ENCODE peak calls at places on chromosomes 6 and 20, in eight cellular contexts. One of them, this sample, is unnamed.

GRCh38 chr6:27106382-27106781 is 141.1 kb upstream of the PRSS16 start:
- DNase-seq in Right ventricle myocardium inferior: no peak
- DNase-seq in T follicular helper cell: no peak
- DNase-seq in COR-L47: no peak
- DNase-seq in activated T-helper 9 cell treated with anti-CD3 and anti-CD28 coated beads, Interleukin-2, amount 50 U/mL, for 16 hours: no peak
- DNase-seq in cardiac muscle cell: no peak
- DNase-seq in NCI-H460: no peak
- DNase-seq in activated T-cell treated with anti-CD3 and anti-CD28 coated beads, Interleukin-2, amount 50 U/mL, for 72 hours: no peak
- DNase-seq in this sample: no peak

GRCh38 chr6:33676416-33677152 is 34.9 kb downstream of the UQCC2 start:
- DNase-seq in Right ventricle myocardium inferior: no peak
- DNase-seq in T follicular helper cell: no peak
- DNase-seq in activated T-cell treated with anti-CD3 and anti-CD28 coated beads, Interleukin-2, amount 50 U/mL, for 72 hours: no peak
- DNase-seq in cardiac muscle cell: no peak
- DNase-seq in COR-L47: no peak
- DNase-seq in activated T-helper 9 cell treated with anti-CD3 and anti-CD28 coated beads, Interleukin-2, amount 50 U/mL, for 16 hours: no peak
- DNase-seq in NCI-H460: no peak
- DNase-seq in this sample: no peak

GRCh38 chr20:59006167-59006863 is 739 bp downstream of the CTSZ start:
- DNase-seq in NCI-H460: no peak
- DNase-seq in Right ventricle myocardium inferior: no peak
- DNase-seq in activated T-cell treated with anti-CD3 and anti-CD28 coated beads, Interleukin-2, amount 50 U/mL, for 72 hours: no peak
- DNase-seq in COR-L47: no peak
- DNase-seq in activated T-helper 9 cell treated with anti-CD3 and anti-CD28 coated beads, Interleukin-2, amount 50 U/mL, for 16 hours: no peak
- DNase-seq in cardiac muscle cell: no peak
- DNase-seq in T follicular helper cell: no peak
- DNase-seq in this sample: no peak

GRCh38 chr6:162488444-162488843 is 239.1 kb downstream of the PRKN start:
- DNase-seq in cardiac muscle cell: no peak
- DNase-seq in Right ventricle myocardium inferior: no peak
- DNase-seq in T follicular helper cell: no peak
- DNase-seq in activated T-cell treated with anti-CD3 and anti-CD28 coated beads, Interleukin-2, amount 50 U/mL, for 72 hours: no peak
- DNase-seq in COR-L47: no peak
- DNase-seq in activated T-helper 9 cell treated with anti-CD3 and anti-CD28 coated beads, Interleukin-2, amount 50 U/mL, for 16 hours: no peak
- DNase-seq in NCI-H460: no peak
- DNase-seq in this sample: no peak

GRCh38 chr20:37218431-37218830 is 39.1 kb upstream of the MROH8 start:
- DNase-seq in T follicular helper cell: no peak
- DNase-seq in cardiac muscle cell: no peak
- DNase-seq in NCI-H460: no peak
- DNase-seq in COR-L47: no peak
- DNase-seq in Right ventricle myocardium inferior: no peak
- DNase-seq in activated T-cell treated with anti-CD3 and anti-CD28 coated beads, Interleukin-2, amount 50 U/mL, for 72 hours: no peak
- DNase-seq in activated T-helper 9 cell treated with anti-CD3 and anti-CD28 coated beads, Interleukin-2, amount 50 U/mL, for 16 hours: no peak
- DNase-seq in this sample: no peak

GRCh38 chr6:42059743-42060142 is 9.4 kb downstream of the TAF8 start:
- DNase-seq in T follicular helper cell: no peak
- DNase-seq in COR-L47: no peak
- DNase-seq in Right ventricle myocardium inferior: no peak
- DNase-seq in cardiac muscle cell: no peak
- DNase-seq in activated T-helper 9 cell treated with anti-CD3 and anti-CD28 coated beads, Interleukin-2, amount 50 U/mL, for 16 hours: no peak
- DNase-seq in NCI-H460: no peak
- DNase-seq in activated T-cell treated with anti-CD3 and anti-CD28 coated beads, Interleukin-2, amount 50 U/mL, for 72 hours: no peak
- DNase-seq in this sample: no peak

GRCh38 chr6:32559747-32560146 is 29.7 kb upstream of the HLA-DRB5 start:
- DNase-seq in cardiac muscle cell: no peak
- DNase-seq in activated T-helper 9 cell treated with anti-CD3 and anti-CD28 coated beads, Interleukin-2, amount 50 U/mL, for 16 hours: no peak
- DNase-seq in activated T-cell treated with anti-CD3 and anti-CD28 coated beads, Interleukin-2, amount 50 U/mL, for 72 hours: no peak
- DNase-seq in Right ventricle myocardium inferior: no peak
- DNase-seq in NCI-H460: no peak
- DNase-seq in T follicular helper cell: no peak
- DNase-seq in COR-L47: no peak
- DNase-seq in this sample: no peak

GRCh38 chr20:7458459-7458858 is 481.8 kb downstream of the HAO1 start:
- DNase-seq in Right ventricle myocardium inferior: no peak
- DNase-seq in activated T-cell treated with anti-CD3 and anti-CD28 coated beads, Interleukin-2, amount 50 U/mL, for 72 hours: no peak
- DNase-seq in COR-L47: no peak
- DNase-seq in activated T-helper 9 cell treated with anti-CD3 and anti-CD28 coated beads, Interleukin-2, amount 50 U/mL, for 16 hours: no peak
- DNase-seq in NCI-H460: no peak
- DNase-seq in cardiac muscle cell: no peak
- DNase-seq in T follicular helper cell: no peak
- DNase-seq in this sample: no peak

GRCh38 chr6:10276106-10276505 is 138.8 kb downstream of the TFAP2A start:
- DNase-seq in T follicular helper cell: no peak
- DNase-seq in NCI-H460: no peak
- DNase-seq in activated T-helper 9 cell treated with anti-CD3 and anti-CD28 coated beads, Interleukin-2, amount 50 U/mL, for 16 hours: no peak
- DNase-seq in COR-L47: no peak
- DNase-seq in cardiac muscle cell: no peak
- DNase-seq in activated T-cell treated with anti-CD3 and anti-CD28 coated beads, Interleukin-2, amount 50 U/mL, for 72 hours: no peak
- DNase-seq in Right ventricle myocardium inferior: no peak
- DNase-seq in this sample: no peak

GRCh38 chr6:82364087-82365010 is 732 bp downstream of the TPBG start:
- DNase-seq in cardiac muscle cell: peak
- DNase-seq in activated T-helper 9 cell treated with anti-CD3 and anti-CD28 coated beads, Interleukin-2, amount 50 U/mL, for 16 hours: no peak
- DNase-seq in COR-L47: peak
- DNase-seq in T follicular helper cell: no peak
- DNase-seq in activated T-cell treated with anti-CD3 and anti-CD28 coated beads, Interleukin-2, amount 50 U/mL, for 72 hours: peak
- DNase-seq in NCI-H460: no peak
- DNase-seq in Right ventricle myocardium inferior: peak
- DNase-seq in this sample: no peak

GRCh38 chr20:63360850-63361497 is at the start of gene CHRNA4:
- DNase-seq in COR-L47: no peak
- DNase-seq in activated T-cell treated with anti-CD3 and anti-CD28 coated beads, Interleukin-2, amount 50 U/mL, for 72 hours: no peak
- DNase-seq in Right ventricle myocardium inferior: peak
- DNase-seq in NCI-H460: no peak
- DNase-seq in T follicular helper cell: no peak
- DNase-seq in cardiac muscle cell: peak
- DNase-seq in activated T-helper 9 cell treated with anti-CD3 and anti-CD28 coated beads, Interleukin-2, amount 50 U/mL, for 16 hours: no peak
- DNase-seq in this sample: no peak

GRCh38 chr6:166997768-166998255 is 1.4 kb upstream of the CEP43 start:
- DNase-seq in Right ventricle myocardium inferior: no peak
- DNase-seq in activated T-helper 9 cell treated with anti-CD3 and anti-CD28 coated beads, Interleukin-2, amount 50 U/mL, for 16 hours: peak
- DNase-seq in cardiac muscle cell: peak
- DNase-seq in COR-L47: peak
- DNase-seq in activated T-cell treated with anti-CD3 and anti-CD28 coated beads, Interleukin-2, amount 50 U/mL, for 72 hours: peak
- DNase-seq in T follicular helper cell: peak
- DNase-seq in NCI-H460: peak
- DNase-seq in this sample: peak

GRCh38 chr6:90663873-90664272 is 77.0 kb upstream of the MAP3K7 start:
- DNase-seq in NCI-H460: no peak
- DNase-seq in activated T-cell treated with anti-CD3 and anti-CD28 coated beads, Interleukin-2, amount 50 U/mL, for 72 hours: no peak
- DNase-seq in T follicular helper cell: no peak
- DNase-seq in COR-L47: no peak
- DNase-seq in cardiac muscle cell: no peak
- DNase-seq in activated T-helper 9 cell treated with anti-CD3 and anti-CD28 coated beads, Interleukin-2, amount 50 U/mL, for 16 hours: no peak
- DNase-seq in Right ventricle myocardium inferior: no peak
- DNase-seq in this sample: no peak

GRCh38 chr20:18740726-18741125 is 72.9 kb upstream of the SCP2D1 start:
- DNase-seq in COR-L47: no peak
- DNase-seq in activated T-helper 9 cell treated with anti-CD3 and anti-CD28 coated beads, Interleukin-2, amount 50 U/mL, for 16 hours: no peak
- DNase-seq in NCI-H460: no peak
- DNase-seq in T follicular helper cell: no peak
- DNase-seq in Right ventricle myocardium inferior: no peak
- DNase-seq in cardiac muscle cell: no peak
- DNase-seq in activated T-cell treated with anti-CD3 and anti-CD28 coated beads, Interleukin-2, amount 50 U/mL, for 72 hours: no peak
- DNase-seq in this sample: no peak

GRCh38 chr20:32432277-32432676 is 74.1 kb downstream of the ASXL1 start:
- DNase-seq in activated T-cell treated with anti-CD3 and anti-CD28 coated beads, Interleukin-2, amount 50 U/mL, for 72 hours: no peak
- DNase-seq in activated T-helper 9 cell treated with anti-CD3 and anti-CD28 coated beads, Interleukin-2, amount 50 U/mL, for 16 hours: no peak
- DNase-seq in NCI-H460: no peak
- DNase-seq in Right ventricle myocardium inferior: no peak
- DNase-seq in T follicular helper cell: no peak
- DNase-seq in COR-L47: no peak
- DNase-seq in cardiac muscle cell: no peak
- DNase-seq in this sample: no peak

GRCh38 chr20:48783533-48784272 is 44.1 kb downstream of the PREX1 start:
- DNase-seq in COR-L47: no peak
- DNase-seq in cardiac muscle cell: no peak
- DNase-seq in activated T-helper 9 cell treated with anti-CD3 and anti-CD28 coated beads, Interleukin-2, amount 50 U/mL, for 16 hours: no peak
- DNase-seq in T follicular helper cell: peak
- DNase-seq in Right ventricle myocardium inferior: no peak
- DNase-seq in activated T-cell treated with anti-CD3 and anti-CD28 coated beads, Interleukin-2, amount 50 U/mL, for 72 hours: peak
- DNase-seq in NCI-H460: no peak
- DNase-seq in this sample: peak

GRCh38 chr6:47787620-47788497 is 6.0 kb downstream of the OPN5 start:
- DNase-seq in T follicular helper cell: peak
- DNase-seq in NCI-H460: peak
- DNase-seq in activated T-cell treated with anti-CD3 and anti-CD28 coated beads, Interleukin-2, amount 50 U/mL, for 72 hours: peak
- DNase-seq in cardiac muscle cell: peak
- DNase-seq in Right ventricle myocardium inferior: peak
- DNase-seq in COR-L47: peak
- DNase-seq in activated T-helper 9 cell treated with anti-CD3 and anti-CD28 coated beads, Interleukin-2, amount 50 U/mL, for 16 hours: peak
- DNase-seq in this sample: no peak

GRCh38 chr6:89311853-89312531 is 3.1 kb downstream of the GABRR2 start:
- DNase-seq in NCI-H460: no peak
- DNase-seq in activated T-helper 9 cell treated with anti-CD3 and anti-CD28 coated beads, Interleukin-2, amount 50 U/mL, for 16 hours: no peak
- DNase-seq in T follicular helper cell: no peak
- DNase-seq in COR-L47: peak
- DNase-seq in Right ventricle myocardium inferior: peak
- DNase-seq in cardiac muscle cell: peak
- DNase-seq in activated T-cell treated with anti-CD3 and anti-CD28 coated beads, Interleukin-2, amount 50 U/mL, for 72 hours: no peak
- DNase-seq in this sample: no peak

GRCh38 chr20:46408281-46408731 is 1.9 kb upstream of the ELMO2 start:
- DNase-seq in COR-L47: no peak
- DNase-seq in activated T-cell treated with anti-CD3 and anti-CD28 coated beads, Interleukin-2, amount 50 U/mL, for 72 hours: no peak
- DNase-seq in cardiac muscle cell: no peak
- DNase-seq in activated T-helper 9 cell treated with anti-CD3 and anti-CD28 coated beads, Interleukin-2, amount 50 U/mL, for 16 hours: no peak
- DNase-seq in Right ventricle myocardium inferior: no peak
- DNase-seq in NCI-H460: no peak
- DNase-seq in T follicular helper cell: no peak
- DNase-seq in this sample: no peak

GRCh38 chr6:44470746-44471145 is 83.2 kb downstream of the CDC5L start:
- DNase-seq in activated T-helper 9 cell treated with anti-CD3 and anti-CD28 coated beads, Interleukin-2, amount 50 U/mL, for 16 hours: no peak
- DNase-seq in activated T-cell treated with anti-CD3 and anti-CD28 coated beads, Interleukin-2, amount 50 U/mL, for 72 hours: no peak
- DNase-seq in T follicular helper cell: no peak
- DNase-seq in cardiac muscle cell: no peak
- DNase-seq in NCI-H460: no peak
- DNase-seq in Right ventricle myocardium inferior: no peak
- DNase-seq in COR-L47: no peak
- DNase-seq in this sample: no peak

GRCh38 chr6:89239338-89239737 is 22.2 kb upstream of the GABRR1 start:
- DNase-seq in T follicular helper cell: no peak
- DNase-seq in cardiac muscle cell: no peak
- DNase-seq in activated T-helper 9 cell treated with anti-CD3 and anti-CD28 coated beads, Interleukin-2, amount 50 U/mL, for 16 hours: no peak
- DNase-seq in Right ventricle myocardium inferior: no peak
- DNase-seq in COR-L47: no peak
- DNase-seq in activated T-cell treated with anti-CD3 and anti-CD28 coated beads, Interleukin-2, amount 50 U/mL, for 72 hours: peak
- DNase-seq in NCI-H460: no peak
- DNase-seq in this sample: no peak

GRCh38 chr6:113352029-113352801 is 504.9 kb upstream of the MARCKS start:
- DNase-seq in COR-L47: no peak
- DNase-seq in activated T-cell treated with anti-CD3 and anti-CD28 coated beads, Interleukin-2, amount 50 U/mL, for 72 hours: no peak
- DNase-seq in Right ventricle myocardium inferior: no peak
- DNase-seq in NCI-H460: no peak
- DNase-seq in cardiac muscle cell: no peak
- DNase-seq in T follicular helper cell: no peak
- DNase-seq in activated T-helper 9 cell treated with anti-CD3 and anti-CD28 coated beads, Interleukin-2, amount 50 U/mL, for 16 hours: no peak
- DNase-seq in this sample: no peak

GRCh38 chr6:9307187-9307586 is 871.8 kb upstream of the SLC35B3 start:
- DNase-seq in cardiac muscle cell: no peak
- DNase-seq in activated T-helper 9 cell treated with anti-CD3 and anti-CD28 coated beads, Interleukin-2, amount 50 U/mL, for 16 hours: no peak
- DNase-seq in T follicular helper cell: no peak
- DNase-seq in Right ventricle myocardium inferior: no peak
- DNase-seq in COR-L47: no peak
- DNase-seq in NCI-H460: no peak
- DNase-seq in activated T-cell treated with anti-CD3 and anti-CD28 coated beads, Interleukin-2, amount 50 U/mL, for 72 hours: no peak
- DNase-seq in this sample: no peak

GRCh38 chr6:17101422-17102257 is at the start of gene STMND1:
- DNase-seq in T follicular helper cell: no peak
- DNase-seq in cardiac muscle cell: peak
- DNase-seq in NCI-H460: no peak
- DNase-seq in Right ventricle myocardium inferior: no peak
- DNase-seq in activated T-cell treated with anti-CD3 and anti-CD28 coated beads, Interleukin-2, amount 50 U/mL, for 72 hours: peak
- DNase-seq in COR-L47: peak
- DNase-seq in activated T-helper 9 cell treated with anti-CD3 and anti-CD28 coated beads, Interleukin-2, amount 50 U/mL, for 16 hours: no peak
- DNase-seq in this sample: no peak

GRCh38 chr6:3370361-3371221 is 86.3 kb downstream of the SLC22A23 start:
- DNase-seq in NCI-H460: no peak
- DNase-seq in cardiac muscle cell: no peak
- DNase-seq in Right ventricle myocardium inferior: no peak
- DNase-seq in activated T-cell treated with anti-CD3 and anti-CD28 coated beads, Interleukin-2, amount 50 U/mL, for 72 hours: no peak
- DNase-seq in activated T-helper 9 cell treated with anti-CD3 and anti-CD28 coated beads, Interleukin-2, amount 50 U/mL, for 16 hours: no peak
- DNase-seq in COR-L47: no peak
- DNase-seq in T follicular helper cell: peak
- DNase-seq in this sample: no peak

GRCh38 chr6:9606435-9607134 is 808.3 kb downstream of the TFAP2A start:
- DNase-seq in Right ventricle myocardium inferior: no peak
- DNase-seq in NCI-H460: no peak
- DNase-seq in activated T-helper 9 cell treated with anti-CD3 and anti-CD28 coated beads, Interleukin-2, amount 50 U/mL, for 16 hours: no peak
- DNase-seq in cardiac muscle cell: no peak
- DNase-seq in activated T-cell treated with anti-CD3 and anti-CD28 coated beads, Interleukin-2, amount 50 U/mL, for 72 hours: no peak
- DNase-seq in T follicular helper cell: no peak
- DNase-seq in COR-L47: no peak
- DNase-seq in this sample: no peak

GRCh38 chr6:31513456-31514165 is 15.2 kb upstream of the MCCD1 start:
- DNase-seq in activated T-helper 9 cell treated with anti-CD3 and anti-CD28 coated beads, Interleukin-2, amount 50 U/mL, for 16 hours: no peak
- DNase-seq in T follicular helper cell: no peak
- DNase-seq in Right ventricle myocardium inferior: no peak
- DNase-seq in cardiac muscle cell: no peak
- DNase-seq in NCI-H460: no peak
- DNase-seq in activated T-cell treated with anti-CD3 and anti-CD28 coated beads, Interleukin-2, amount 50 U/mL, for 72 hours: no peak
- DNase-seq in COR-L47: no peak
- DNase-seq in this sample: no peak

GRCh38 chr6:30743099-30744053 is 889 bp upstream of the FLOT1 start:
- DNase-seq in cardiac muscle cell: no peak
- DNase-seq in T follicular helper cell: no peak
- DNase-seq in activated T-cell treated with anti-CD3 and anti-CD28 coated beads, Interleukin-2, amount 50 U/mL, for 72 hours: peak
- DNase-seq in NCI-H460: no peak
- DNase-seq in COR-L47: no peak
- DNase-seq in activated T-helper 9 cell treated with anti-CD3 and anti-CD28 coated beads, Interleukin-2, amount 50 U/mL, for 16 hours: no peak
- DNase-seq in Right ventricle myocardium inferior: peak
- DNase-seq in this sample: peak

GRCh38 chr20:25273541-25274358 is 25.9 kb downstream of the PYGB start:
- DNase-seq in activated T-cell treated with anti-CD3 and anti-CD28 coated beads, Interleukin-2, amount 50 U/mL, for 72 hours: no peak
- DNase-seq in activated T-helper 9 cell treated with anti-CD3 and anti-CD28 coated beads, Interleukin-2, amount 50 U/mL, for 16 hours: no peak
- DNase-seq in cardiac muscle cell: no peak
- DNase-seq in COR-L47: no peak
- DNase-seq in T follicular helper cell: no peak
- DNase-seq in NCI-H460: no peak
- DNase-seq in Right ventricle myocardium inferior: peak
- DNase-seq in this sample: no peak

GRCh38 chr20:11387189-11387754 is 530.4 kb upstream of the BTBD3 start:
- DNase-seq in activated T-helper 9 cell treated with anti-CD3 and anti-CD28 coated beads, Interleukin-2, amount 50 U/mL, for 16 hours: no peak
- DNase-seq in NCI-H460: no peak
- DNase-seq in T follicular helper cell: no peak
- DNase-seq in COR-L47: no peak
- DNase-seq in Right ventricle myocardium inferior: no peak
- DNase-seq in cardiac muscle cell: no peak
- DNase-seq in activated T-cell treated with anti-CD3 and anti-CD28 coated beads, Interleukin-2, amount 50 U/mL, for 72 hours: no peak
- DNase-seq in this sample: no peak

GRCh38 chr6:166465671-166466087 is 82.9 kb upstream of the MPC1 start:
- DNase-seq in Right ventricle myocardium inferior: no peak
- DNase-seq in activated T-cell treated with anti-CD3 and anti-CD28 coated beads, Interleukin-2, amount 50 U/mL, for 72 hours: no peak
- DNase-seq in activated T-helper 9 cell treated with anti-CD3 and anti-CD28 coated beads, Interleukin-2, amount 50 U/mL, for 16 hours: no peak
- DNase-seq in cardiac muscle cell: no peak
- DNase-seq in T follicular helper cell: no peak
- DNase-seq in NCI-H460: no peak
- DNase-seq in COR-L47: no peak
- DNase-seq in this sample: no peak

This sample was measured in stimulated activated naive CD4-positive, alpha-beta T cell treated with Interleukin-2 at 50 U/mL for 16 hours.